ENCODE peak calls at places on chromosomes 16 and 17, in nine cellular contexts. N is tibial artery, M is progenitor cell of endocrine pancreas, A is HL-60, R is GM23338, G is Caco-2, K is cardiac muscle cell, O is stomach, T is mesenteric fat pad. D is an unnamed sample.

GRCh38 chr17:4161560-4162221 is 18.7 kb downstream of the CYB5D2 start:
- DNase-seq in N (no peak), M (no peak), A (peak; percentile 76), R (peak; percentile 19), G (peak; percentile 50), K (no peak), O (no peak), T (no peak), D (no peak)

GRCh38 chr17:45848868-45849535 is 4.3 kb downstream of the SPPL2C start:
- DNase-seq in N (no peak), M (no peak), A (no peak), R (no peak), G (peak; percentile 33), K (no peak), O (no peak), T (no peak), D (no peak)

GRCh38 chr17:8628609-8629169 is 1.8 kb downstream of the MYH10 start:
- DNase-seq in N (no peak), M (no peak), A (no peak), R (no peak), G (no peak), K (no peak), O (no peak), T (no peak), D (no peak)

GRCh38 chr16:87628940-87629339 is 26.6 kb downstream of the JPH3 start:
- DNase-seq in N (no peak), M (no peak), A (peak; percentile 21), R (no peak), G (no peak), K (no peak), O (no peak), T (no peak), D (no peak)

GRCh38 chr17:28598389-28598788 is 436 bp downstream of the SPAG5 start:
- DNase-seq in N (no peak), M (no peak), A (no peak), R (no peak), G (no peak), K (no peak), O (no peak), T (peak; percentile 62), D (no peak)

GRCh38 chr16:72434159-72434558 is 262.2 kb upstream of the PMFBP1 start:
- DNase-seq in N (no peak), M (no peak), A (no peak), R (peak; percentile 24), G (no peak), K (no peak), O (no peak), T (no peak), D (no peak)

GRCh38 chr17:57342141-57342540 is 85.8 kb downstream of the MSI2 start:
- DNase-seq in N (no peak), M (no peak), A (no peak), R (no peak), G (no peak), K (no peak), O (no peak), T (no peak), D (no peak)

GRCh38 chr16:58128721-58129096 is 472 bp downstream of the CFAP20 start:
- DNase-seq in N (no peak), M (peak; percentile 32), A (no peak), R (peak; percentile 55), G (no peak), K (peak; percentile 58), O (no peak), T (peak; percentile 87), D (no peak)

GRCh38 chr16:73152731-73153130 is 104.8 kb upstream of the ZFHX3 start:
- DNase-seq in N (no peak), M (peak; percentile 13), A (no peak), R (peak; percentile 79), G (peak; percentile 75), K (peak; percentile 73), O (no peak), T (no peak), D (no peak)

GRCh38 chr17:79795795-79796569 is 895 bp downstream of the CBX8 start:
- DNase-seq in N (no peak), M (no peak), A (peak; percentile 44), R (no peak), G (no peak), K (no peak), O (no peak), T (no peak), D (no peak)

GRCh38 chr16:21989141-21989540 is 11.8 kb downstream of the PDZD9 start:
- DNase-seq in N (no peak), M (no peak), A (no peak), R (no peak), G (no peak), K (no peak), O (no peak), T (no peak), D (no peak)

GRCh38 chr17:79246226-79246794 is 171.7 kb downstream of the ENGASE start:
- DNase-seq in N (no peak), M (no peak), A (no peak), R (no peak), G (no peak), K (peak; percentile 7), O (no peak), T (no peak), D (no peak)

GRCh38 chr16:67915831-67916723 is 15.6 kb downstream of the CTRL start:
- DNase-seq in N (no peak), M (no peak), A (no peak), R (no peak), G (no peak), K (no peak), O (peak; percentile 81), T (no peak), D (peak; percentile 78)

GRCh38 chr16:48862087-48862532 is 252.1 kb upstream of the N4BP1 start:
- DNase-seq in N (no peak), M (no peak), A (no peak), R (peak; percentile 60), G (no peak), K (no peak), O (no peak), T (no peak), D (no peak)

GRCh38 chr16:86095906-86096485 is 197.0 kb downstream of the IRF8 start:
- DNase-seq in N (no peak), M (no peak), A (no peak), R (no peak), G (peak; percentile 16), K (no peak), O (no peak), T (peak; percentile 45), D (no peak)

GRCh38 chr17:2050246-2050866 is 4.5 kb upstream of the HIC1 start:
- DNase-seq in N (no peak), M (peak; percentile 53), A (no peak), R (peak; percentile 74), G (peak; percentile 87), K (peak; percentile 83), O (peak; percentile 70), T (no peak), D (peak; percentile 51)

GRCh38 chr17:17780941-17781590 is 55.7 kb downstream of the SREBF1 start:
- DNase-seq in N (no peak), M (peak; percentile 37), A (no peak), R (peak; percentile 90), G (no peak), K (peak; percentile 82), O (peak; percentile 52), T (no peak), D (no peak)

GRCh38 chr17:4499431-4500187 is 928 bp downstream of the SPNS2 start:
- DNase-seq in N (no peak), M (no peak), A (peak; percentile 69), R (peak; percentile 66), G (no peak), K (no peak), O (no peak), T (no peak), D (peak; percentile 38)

GRCh38 chr17:1082579-1082978 is 85.7 kb downstream of the TIMM22 start:
- DNase-seq in N (no peak), M (no peak), A (no peak), R (no peak), G (no peak), K (no peak), O (peak; percentile 80), T (no peak), D (peak; percentile 23)

GRCh38 chr16:89360760-89361435 is 129.5 kb downstream of the ANKRD11 start:
- DNase-seq in N (no peak), M (no peak), A (peak; percentile 73), R (no peak), G (no peak), K (no peak), O (peak; percentile 40), T (no peak), D (peak; percentile 58)

GRCh38 chr17:43545383-43545632 is 832 bp downstream of the ETV4 start:
- DNase-seq in N (no peak), M (peak; percentile 26), A (no peak), R (no peak), G (no peak), K (peak; percentile 35), O (peak; percentile 28), T (no peak), D (peak; percentile 19)

GRCh38 chr17:31677681-31678080 is 181.4 kb downstream of the COPRS start:
- DNase-seq in N (no peak), M (no peak), A (no peak), R (no peak), G (no peak), K (no peak), O (no peak), T (peak; percentile 51), D (no peak)

GRCh38 chr16:75198135-75198600 is 8.8 kb downstream of the CTRB2 start:
- DNase-seq in N (no peak), M (no peak), A (no peak), R (no peak), G (peak; percentile 27), K (no peak), O (peak; percentile 24), T (peak; percentile 37), D (no peak)

GRCh38 chr17:62724398-62725146 is 83.5 kb downstream of the MARCHF10 start:
- DNase-seq in N (no peak), M (no peak), A (no peak), R (no peak), G (no peak), K (no peak), O (no peak), T (no peak), D (peak; percentile 49)

GRCh38 chr16:76583466-76583865 is 306.3 kb downstream of the CNTNAP4 start:
- DNase-seq in N (no peak), M (no peak), A (no peak), R (no peak), G (no peak), K (peak; percentile 21), O (no peak), T (no peak), D (no peak)

GRCh38 chr17:35907691-35908090 is 22.9 kb downstream of the RDM1 start:
- DNase-seq in N (no peak), M (no peak), A (no peak), R (no peak), G (no peak), K (no peak), O (no peak), T (no peak), D (no peak)

GRCh38 chr17:78883090-78883532 is 19.9 kb downstream of the CEP295NL start:
- DNase-seq in N (peak; percentile 88), M (no peak), A (peak; percentile 76), R (no peak), G (no peak), K (no peak), O (peak; percentile 69), T (no peak), D (peak; percentile 85)

GRCh38 chr16:85171809-85172464 is 59.7 kb upstream of the CIBAR2 start:
- DNase-seq in N (no peak), M (no peak), A (no peak), R (no peak), G (no peak), K (no peak), O (no peak), T (no peak), D (no peak)

GRCh38 chr16:30115238-30115637 is 1.9 kb upstream of the GDPD3 start:
- DNase-seq in N (no peak), M (no peak), A (no peak), R (no peak), G (no peak), K (no peak), O (peak; percentile 84), T (no peak), D (peak; percentile 98)

GRCh38 chr17:40450175-40450574 is 6.9 kb downstream of the IGFBP4 start:
- DNase-seq in N (no peak), M (no peak), A (peak; percentile 56), R (peak; percentile 85), G (peak; percentile 77), K (no peak), O (peak; percentile 64), T (no peak), D (peak; percentile 54)

GRCh38 chr17:50218071-50218759 is 16.8 kb upstream of the COL1A1 start:
- DNase-seq in N (no peak), M (no peak), A (no peak), R (no peak), G (no peak), K (no peak), O (no peak), T (no peak), D (no peak)

D was measured in small intestine.